ENCODE peak calls at places on chromosomes 11 and 22, in seven cellular contexts. One of them, this sample, is unnamed.

GRCh38 chr11:66815646-66816045 is 27.6 kb upstream of the RCE1 start:
- DNase-seq in brain microvascular endothelial cell: no peak
- DNase-seq in pancreas: no peak
- DNase-seq in lower leg skin: no peak
- DNase-seq in dorsolateral prefrontal cortex: no peak
- DNase-seq in H1: no peak
- DNase-seq in fibroblast of mammary gland: peak
- DNase-seq in this sample: no peak

GRCh38 chr11:82631722-82632630 is 101.7 kb downstream of the FAM181B start:
- DNase-seq in brain microvascular endothelial cell: no peak
- DNase-seq in pancreas: no peak
- DNase-seq in lower leg skin: no peak
- DNase-seq in dorsolateral prefrontal cortex: no peak
- DNase-seq in H1: no peak
- DNase-seq in fibroblast of mammary gland: peak
- DNase-seq in this sample: no peak

GRCh38 chr11:40306938-40307548 is 1152.4 kb downstream of the LRRC4C start:
- DNase-seq in brain microvascular endothelial cell: peak
- DNase-seq in pancreas: no peak
- DNase-seq in lower leg skin: no peak
- DNase-seq in dorsolateral prefrontal cortex: peak
- DNase-seq in H1: no peak
- DNase-seq in fibroblast of mammary gland: peak
- DNase-seq in this sample: no peak

GRCh38 chr22:20624161-20624616 is 116.8 kb downstream of the MED15 start:
- DNase-seq in brain microvascular endothelial cell: peak
- DNase-seq in pancreas: no peak
- DNase-seq in lower leg skin: no peak
- DNase-seq in dorsolateral prefrontal cortex: no peak
- DNase-seq in H1: no peak
- DNase-seq in fibroblast of mammary gland: peak
- DNase-seq in this sample: no peak

GRCh38 chr11:123640029-123640428 is 14.4 kb downstream of the SCN3B start:
- DNase-seq in brain microvascular endothelial cell: no peak
- DNase-seq in pancreas: no peak
- DNase-seq in lower leg skin: no peak
- DNase-seq in dorsolateral prefrontal cortex: no peak
- DNase-seq in H1: no peak
- DNase-seq in fibroblast of mammary gland: no peak
- DNase-seq in this sample: no peak

GRCh38 chr11:96132437-96132836 is 208.5 kb upstream of the MTMR2 start:
- DNase-seq in brain microvascular endothelial cell: no peak
- DNase-seq in pancreas: no peak
- DNase-seq in lower leg skin: no peak
- DNase-seq in dorsolateral prefrontal cortex: no peak
- DNase-seq in H1: no peak
- DNase-seq in fibroblast of mammary gland: no peak
- DNase-seq in this sample: no peak

GRCh38 chr11:57485217-57486007 is 25.1 kb downstream of the RTN4RL2 start:
- DNase-seq in brain microvascular endothelial cell: no peak
- DNase-seq in pancreas: no peak
- DNase-seq in lower leg skin: no peak
- DNase-seq in dorsolateral prefrontal cortex: no peak
- DNase-seq in H1: no peak
- DNase-seq in fibroblast of mammary gland: peak
- DNase-seq in this sample: no peak

GRCh38 chr22:41030891-41031290 is 61.5 kb upstream of the EP300 start:
- DNase-seq in brain microvascular endothelial cell: peak
- DNase-seq in pancreas: no peak
- DNase-seq in lower leg skin: no peak
- DNase-seq in dorsolateral prefrontal cortex: no peak
- DNase-seq in H1: no peak
- DNase-seq in fibroblast of mammary gland: peak
- DNase-seq in this sample: no peak

GRCh38 chr11:111378185-111378772 is 796 bp downstream of the POU2AF1 start:
- DNase-seq in brain microvascular endothelial cell: no peak
- DNase-seq in pancreas: no peak
- DNase-seq in lower leg skin: no peak
- DNase-seq in dorsolateral prefrontal cortex: no peak
- DNase-seq in H1: no peak
- DNase-seq in fibroblast of mammary gland: no peak
- DNase-seq in this sample: no peak

GRCh38 chr22:35547993-35548761 is 7.5 kb downstream of the RASD2 start:
- DNase-seq in brain microvascular endothelial cell: no peak
- DNase-seq in pancreas: no peak
- DNase-seq in lower leg skin: no peak
- DNase-seq in dorsolateral prefrontal cortex: no peak
- DNase-seq in H1: peak
- DNase-seq in fibroblast of mammary gland: no peak
- DNase-seq in this sample: no peak
- TF ChIP-seq CTCF in brain microvascular endothelial cell: peak
- TF ChIP-seq CTCF in pancreas: no peak
- TF ChIP-seq CTCF in lower leg skin: no peak
- TF ChIP-seq CTCF in dorsolateral prefrontal cortex: no peak
- TF ChIP-seq CTCF in H1: peak
- TF ChIP-seq CTCF in fibroblast of mammary gland: peak
- TF ChIP-seq CTCF in this sample: no peak

GRCh38 chr11:29343465-29344333 is 673.1 kb downstream of the KCNA4 start:
- DNase-seq in brain microvascular endothelial cell: peak
- DNase-seq in pancreas: peak
- DNase-seq in lower leg skin: no peak
- DNase-seq in dorsolateral prefrontal cortex: peak
- DNase-seq in H1: peak
- DNase-seq in fibroblast of mammary gland: peak
- DNase-seq in this sample: peak
- TF ChIP-seq CTCF in brain microvascular endothelial cell: peak
- TF ChIP-seq CTCF in pancreas: peak
- TF ChIP-seq CTCF in lower leg skin: no peak
- TF ChIP-seq CTCF in dorsolateral prefrontal cortex: peak
- TF ChIP-seq CTCF in H1: peak
- TF ChIP-seq CTCF in fibroblast of mammary gland: peak
- TF ChIP-seq CTCF in this sample: peak

GRCh38 chr11:22926341-22926740 is 66.1 kb upstream of the CCDC179 start:
- DNase-seq in brain microvascular endothelial cell: no peak
- DNase-seq in pancreas: no peak
- DNase-seq in lower leg skin: no peak
- DNase-seq in dorsolateral prefrontal cortex: no peak
- DNase-seq in H1: no peak
- DNase-seq in fibroblast of mammary gland: no peak
- DNase-seq in this sample: no peak

GRCh38 chr11:22923561-22923960 is 63.3 kb upstream of the CCDC179 start:
- DNase-seq in brain microvascular endothelial cell: no peak
- DNase-seq in pancreas: no peak
- DNase-seq in lower leg skin: no peak
- DNase-seq in dorsolateral prefrontal cortex: no peak
- DNase-seq in H1: no peak
- DNase-seq in fibroblast of mammary gland: no peak
- DNase-seq in this sample: no peak

GRCh38 chr11:22930816-22931594 is 70.7 kb upstream of the CCDC179 start:
- DNase-seq in brain microvascular endothelial cell: no peak
- DNase-seq in pancreas: no peak
- DNase-seq in lower leg skin: no peak
- DNase-seq in dorsolateral prefrontal cortex: no peak
- DNase-seq in H1: no peak
- DNase-seq in fibroblast of mammary gland: no peak
- DNase-seq in this sample: no peak

GRCh38 chr11:22927793-22928192 is 67.5 kb upstream of the CCDC179 start:
- DNase-seq in brain microvascular endothelial cell: no peak
- DNase-seq in pancreas: no peak
- DNase-seq in lower leg skin: no peak
- DNase-seq in dorsolateral prefrontal cortex: no peak
- DNase-seq in H1: no peak
- DNase-seq in fibroblast of mammary gland: no peak
- DNase-seq in this sample: no peak

DNA sequence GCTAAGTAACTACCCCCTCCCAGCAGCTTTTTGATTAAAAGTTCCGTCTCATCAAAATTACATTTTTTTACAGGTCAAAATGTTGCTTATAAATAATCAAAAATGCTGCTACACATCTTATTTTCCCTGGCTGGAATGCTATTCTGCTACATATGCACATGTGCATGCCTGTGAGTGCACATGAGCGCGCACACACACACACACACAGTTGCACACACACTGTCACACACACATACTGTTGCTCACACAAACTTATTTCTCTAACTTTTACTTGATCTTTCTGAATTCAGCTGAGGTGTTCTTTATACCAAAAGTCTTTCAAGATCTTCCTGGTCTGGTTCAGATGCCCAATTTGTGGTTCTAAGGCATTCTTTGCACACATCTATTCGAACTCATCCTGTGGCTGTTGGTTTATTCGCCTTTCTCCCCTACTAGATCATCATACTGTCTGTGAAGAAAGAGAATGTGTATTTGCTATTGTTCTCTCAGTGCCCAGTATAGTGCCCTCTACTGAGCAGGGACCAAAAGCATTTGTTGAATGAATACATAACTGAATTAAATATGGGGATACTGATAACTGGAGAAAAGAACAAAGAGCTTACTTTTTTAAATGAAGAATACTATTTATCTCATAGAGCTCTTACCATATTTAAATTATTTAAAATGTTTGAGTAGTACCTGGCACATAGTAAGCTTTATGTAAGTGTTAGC is 68.1 kb upstream of the CCDC179 start:
- DNase-seq in brain microvascular endothelial cell: no peak
- DNase-seq in pancreas: no peak
- DNase-seq in lower leg skin: no peak
- DNase-seq in dorsolateral prefrontal cortex: no peak
- DNase-seq in H1: no peak
- DNase-seq in fibroblast of mammary gland: no peak
- DNase-seq in this sample: no peak
- TF ChIP-seq CTCF in brain microvascular endothelial cell: no peak
- TF ChIP-seq CTCF in pancreas: no peak
- TF ChIP-seq CTCF in lower leg skin: no peak
- TF ChIP-seq CTCF in dorsolateral prefrontal cortex: no peak
- TF ChIP-seq CTCF in H1: no peak
- TF ChIP-seq CTCF in fibroblast of mammary gland: peak
- TF ChIP-seq CTCF in this sample: no peak

GRCh38 chr11:74171630-74172465 is 759 bp downstream of the PPME1 start:
- DNase-seq in brain microvascular endothelial cell: no peak
- DNase-seq in pancreas: no peak
- DNase-seq in lower leg skin: no peak
- DNase-seq in dorsolateral prefrontal cortex: no peak
- DNase-seq in H1: no peak
- DNase-seq in fibroblast of mammary gland: peak
- DNase-seq in this sample: no peak

GRCh38 chr11:74169736-74170458 is 905 bp downstream of the C2CD3 start:
- DNase-seq in brain microvascular endothelial cell: no peak
- DNase-seq in pancreas: no peak
- DNase-seq in lower leg skin: no peak
- DNase-seq in dorsolateral prefrontal cortex: no peak
- DNase-seq in H1: no peak
- DNase-seq in fibroblast of mammary gland: no peak
- DNase-seq in this sample: no peak

GRCh38 chr11:74175923-74176322 is 4.8 kb downstream of the PPME1 start:
- DNase-seq in brain microvascular endothelial cell: no peak
- DNase-seq in pancreas: no peak
- DNase-seq in lower leg skin: no peak
- DNase-seq in dorsolateral prefrontal cortex: no peak
- DNase-seq in H1: no peak
- DNase-seq in fibroblast of mammary gland: no peak
- DNase-seq in this sample: no peak

GRCh38 chr11:74168838-74169237 is 2.0 kb downstream of the C2CD3 start:
- DNase-seq in brain microvascular endothelial cell: no peak
- DNase-seq in pancreas: no peak
- DNase-seq in lower leg skin: no peak
- DNase-seq in dorsolateral prefrontal cortex: no peak
- DNase-seq in H1: no peak
- DNase-seq in fibroblast of mammary gland: no peak
- DNase-seq in this sample: no peak

DNA sequence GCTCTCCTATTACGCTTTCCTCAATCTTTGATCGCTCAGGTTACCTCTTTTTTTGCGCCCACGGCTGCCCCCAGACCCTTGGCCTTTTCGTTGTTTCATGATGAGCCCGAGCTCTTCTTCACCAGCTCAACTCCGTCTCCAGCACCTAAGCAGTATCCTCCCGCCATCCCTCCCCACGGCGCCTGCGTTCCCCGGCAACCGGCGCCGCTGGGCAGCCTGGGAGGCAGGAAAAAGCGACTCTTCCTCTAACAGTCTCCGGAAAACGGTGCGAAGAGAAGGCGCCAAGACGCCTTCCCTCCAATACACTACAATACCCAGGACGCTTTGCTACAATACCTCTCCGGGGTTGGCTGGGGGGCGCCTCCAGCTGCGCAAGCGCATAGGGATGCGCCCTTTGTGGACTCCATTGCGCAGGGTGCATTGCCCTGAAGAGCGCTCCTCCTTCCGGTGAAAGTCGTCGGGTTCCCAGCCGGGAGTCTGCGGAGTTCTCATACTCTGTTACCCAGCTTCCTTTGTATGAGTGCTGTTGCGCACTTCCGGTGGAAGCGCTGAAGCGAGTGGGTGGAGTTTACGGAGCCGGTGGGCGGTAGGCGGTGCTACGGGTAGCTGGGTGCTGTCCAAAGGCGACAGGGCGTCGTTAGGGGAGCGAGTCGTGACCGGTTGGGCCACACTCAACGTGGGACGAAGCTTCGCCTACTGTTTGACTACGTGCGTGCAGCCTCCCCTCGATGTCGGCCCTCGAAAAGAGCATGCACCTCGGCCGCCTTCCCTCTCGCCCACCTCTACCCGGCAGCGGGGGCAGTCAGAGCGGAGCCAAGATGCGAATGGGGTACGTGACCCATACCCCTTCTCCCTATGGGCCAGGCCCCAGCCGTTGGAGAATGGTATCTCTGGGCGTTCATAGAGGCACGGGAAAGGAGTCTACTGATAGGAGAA is at the start of the genes C2CD3 and PPME1:
- DNase-seq in brain microvascular endothelial cell: peak
- DNase-seq in pancreas: peak
- DNase-seq in lower leg skin: peak
- DNase-seq in dorsolateral prefrontal cortex: peak
- DNase-seq in H1: peak
- DNase-seq in fibroblast of mammary gland: peak
- DNase-seq in this sample: peak
- TF ChIP-seq CTCF in brain microvascular endothelial cell: peak
- TF ChIP-seq CTCF in pancreas: no peak
- TF ChIP-seq CTCF in lower leg skin: no peak
- TF ChIP-seq CTCF in dorsolateral prefrontal cortex: peak
- TF ChIP-seq CTCF in H1: peak
- TF ChIP-seq CTCF in fibroblast of mammary gland: peak
- TF ChIP-seq CTCF in this sample: peak

GRCh38 chr11:75668508-75669297 is at the start of gene MAP6:
- DNase-seq in brain microvascular endothelial cell: no peak
- DNase-seq in pancreas: no peak
- DNase-seq in lower leg skin: no peak
- DNase-seq in dorsolateral prefrontal cortex: peak
- DNase-seq in H1: peak
- DNase-seq in fibroblast of mammary gland: no peak
- DNase-seq in this sample: peak
- TF ChIP-seq CTCF in brain microvascular endothelial cell: no peak
- TF ChIP-seq CTCF in pancreas: no peak
- TF ChIP-seq CTCF in lower leg skin: no peak
- TF ChIP-seq CTCF in dorsolateral prefrontal cortex: no peak
- TF ChIP-seq CTCF in H1: no peak
- TF ChIP-seq CTCF in fibroblast of mammary gland: no peak
- TF ChIP-seq CTCF in this sample: no peak